ENCODE peak calls at places on chromosomes 5 and 9, in eight cellular contexts. W, B, F, D, I, K, P and C are unnamed samples.

GRCh38 chr5:122144236-122144635 is 14.9 kb downstream of the ZNF474 start:
- DNase-seq in W (no peak), B (no peak), F (no peak), D (no peak), I (no peak), K (no peak), P (no peak), C (no peak)

GRCh38 chr9:95511232-95511951 is 5.4 kb downstream of the PTCH1 start:
- DNase-seq in W (peak), B (peak), F (no peak), D (peak), I (peak), K (peak), P (no peak), C (peak)

GRCh38 chr5:151742870-151743294 is 15.5 kb downstream of the ATOX1 start:
- DNase-seq in W (no peak), B (peak), F (peak), D (peak), I (peak), K (peak), P (no peak), C (no peak)

GRCh38 chr5:1570975-1571374 is 47.2 kb upstream of the LPCAT1 start:
- DNase-seq in W (no peak), B (peak), F (no peak), D (no peak), I (no peak), K (no peak), P (no peak), C (peak)

GRCh38 chr5:127254729-127255284 is 35.8 kb upstream of the MEGF10 start:
- DNase-seq in W (no peak), B (no peak), F (no peak), D (no peak), I (no peak), K (no peak), P (no peak), C (peak)

GRCh38 chr9:2093920-2094597 is 78.9 kb downstream of the SMARCA2 start:
- DNase-seq in W (peak), B (no peak), F (no peak), D (peak), I (peak), K (peak), P (no peak), C (no peak)

GRCh38 chr5:151186538-151186937 is 29.0 kb upstream of the ANXA6 start:
- DNase-seq in W (no peak), B (no peak), F (no peak), D (no peak), I (no peak), K (no peak), P (no peak), C (no peak)

GRCh38 chr5:150138551-150139265 is 16.9 kb downstream of the PDGFRB start:
- DNase-seq in W (no peak), B (no peak), F (peak), D (peak), I (no peak), K (peak), P (peak), C (no peak)

GRCh38 chr9:114592356-114592755 is 4.8 kb downstream of the ATP6V1G1 start:
- DNase-seq in W (no peak), B (peak), F (no peak), D (no peak), I (no peak), K (peak), P (no peak), C (no peak)

GRCh38 chr5:158832736-158833135 is 267.0 kb downstream of the EBF1 start:
- DNase-seq in W (no peak), B (no peak), F (no peak), D (no peak), I (no peak), K (no peak), P (no peak), C (no peak)

GRCh38 chr5:136763548-136763947 is 398.2 kb upstream of the TRPC7 start:
- DNase-seq in W (no peak), B (no peak), F (no peak), D (no peak), I (no peak), K (no peak), P (no peak), C (no peak)

GRCh38 chr5:167814828-167815227 is 476.6 kb upstream of the WWC1 start:
- DNase-seq in W (no peak), B (no peak), F (no peak), D (no peak), I (no peak), K (peak), P (no peak), C (peak)

GRCh38 chr5:151773979-151774378 is 2.2 kb downstream of the G3BP1 start:
- DNase-seq in W (no peak), B (no peak), F (no peak), D (no peak), I (no peak), K (no peak), P (no peak), C (no peak)

GRCh38 chr9:120099064-120099463 is 480.9 kb downstream of the CDK5RAP2 start:
- DNase-seq in W (no peak), B (no peak), F (no peak), D (no peak), I (no peak), K (no peak), P (no peak), C (no peak)

GRCh38 chr5:141465351-141465750 is 10.4 kb upstream of the PCDHGC3 start:
- DNase-seq in W (no peak), B (no peak), F (no peak), D (no peak), I (no peak), K (no peak), P (no peak), C (no peak)

DNA sequence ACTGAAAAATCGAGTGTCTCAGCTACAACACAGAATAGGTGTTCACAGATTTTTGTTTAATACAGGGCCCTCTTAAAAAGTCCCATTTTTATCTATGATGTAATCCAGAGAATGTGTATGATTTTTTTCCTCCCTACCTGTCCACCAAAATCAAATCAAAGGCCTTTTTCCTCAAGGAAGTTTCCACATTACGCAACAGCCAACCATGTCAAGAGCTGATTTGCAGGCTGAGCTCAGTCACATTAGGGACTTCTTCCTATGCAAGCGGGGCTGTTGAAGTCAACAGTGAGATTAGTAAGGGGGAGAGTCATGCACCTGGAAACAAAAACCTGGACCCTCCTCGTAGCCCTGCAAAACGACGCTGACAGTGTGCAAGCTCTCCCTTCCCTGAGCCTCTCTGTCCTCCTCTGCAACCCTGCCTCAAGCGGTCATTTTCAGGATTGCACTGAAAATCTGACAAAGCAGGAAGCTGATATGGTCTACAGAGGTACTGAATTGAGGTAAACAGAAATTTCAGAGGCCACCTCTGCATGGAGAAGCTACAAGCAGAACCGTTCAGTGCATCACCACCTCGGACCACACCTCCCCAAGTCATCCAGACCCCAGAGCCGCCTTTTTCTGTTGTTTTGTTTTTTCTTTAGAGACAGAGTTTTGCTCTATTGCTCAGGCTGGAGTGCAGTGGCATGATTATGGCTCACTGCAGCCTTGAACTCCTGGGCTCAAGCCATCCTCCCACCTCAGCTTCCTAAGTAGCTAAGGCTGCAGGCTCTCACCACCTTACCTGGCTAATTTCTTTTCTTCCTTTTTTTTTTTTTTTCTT is 13.7 kb upstream of the SFXN1 start:
- DNase-seq in W (no peak), B (peak), F (no peak), D (peak), I (peak), K (peak), P (no peak), C (no peak)
- H3K27ac ChIP-seq in W (no peak), B (no peak), F (no peak), D (no peak), I (no peak), K (no peak), P (no peak), C (no peak)

DNA sequence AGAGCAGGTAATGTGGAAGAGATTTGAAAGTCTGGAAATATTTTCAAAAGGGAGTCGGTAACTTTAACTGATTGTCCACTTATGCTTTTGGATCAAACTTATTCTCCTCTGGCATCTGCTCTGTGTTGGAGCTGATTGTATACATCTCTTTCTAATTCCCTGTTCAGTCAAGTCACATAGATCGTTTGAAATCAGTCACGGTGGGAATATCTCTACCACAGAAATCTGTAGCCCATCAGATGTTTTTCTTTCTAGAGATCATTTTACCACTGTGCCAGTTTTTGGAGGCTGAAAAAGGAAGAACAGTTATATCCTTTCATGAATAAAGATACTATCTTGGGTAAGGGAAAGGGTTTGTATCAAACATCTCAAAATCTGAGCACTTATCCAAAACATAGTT is 1853.3 kb downstream of the EFNA5 start:
- DNase-seq in W (no peak), B (no peak), F (no peak), D (no peak), I (no peak), K (no peak), P (no peak), C (no peak)
- H3K27ac ChIP-seq in W (no peak), B (no peak), F (no peak), D (no peak), I (no peak), K (no peak), P (no peak), C (no peak)

DNA sequence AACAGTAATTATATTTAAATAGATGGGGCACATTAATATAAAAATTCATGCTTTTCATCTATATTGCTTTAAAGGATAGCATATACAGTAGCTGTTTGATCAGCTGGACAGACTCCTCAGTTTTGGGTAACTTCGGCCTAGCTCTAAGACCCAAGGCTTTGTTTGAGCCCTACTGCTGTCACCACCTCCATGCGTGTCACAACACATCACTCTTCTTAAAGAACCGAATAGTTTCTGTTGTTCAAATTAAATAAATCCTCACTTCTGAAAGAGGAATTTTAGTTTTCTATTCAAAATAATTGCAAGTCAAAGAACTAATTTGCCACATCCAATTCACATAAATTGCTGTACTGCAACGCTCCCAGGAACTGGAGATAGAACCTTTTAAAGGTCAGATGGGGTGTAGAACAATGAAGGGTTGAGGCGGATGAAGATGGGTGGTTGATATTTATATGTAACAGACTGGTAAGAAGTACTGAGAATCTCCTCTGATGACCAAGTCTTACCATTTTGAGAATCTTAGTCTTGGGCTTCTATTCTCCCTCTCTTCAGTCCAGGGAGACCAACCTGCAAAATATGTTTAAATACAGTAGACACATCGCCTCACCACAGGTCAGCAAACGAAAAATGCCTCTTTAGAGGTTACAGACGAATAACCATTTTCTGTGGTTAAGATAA is 1.6 kb downstream of the NREP start:
- DNase-seq in W (no peak), B (no peak), F (no peak), D (no peak), I (no peak), K (no peak), P (no peak), C (no peak)
- H3K27ac ChIP-seq in W (no peak), B (peak), F (no peak), D (peak), I (no peak), K (peak), P (no peak), C (no peak)

GRCh38 chr5:139138790-139139189 is 59.4 kb downstream of the SIL1 start:
- DNase-seq in W (peak), B (no peak), F (no peak), D (peak), I (peak), K (peak), P (peak), C (no peak)
- H3K27ac ChIP-seq in W (no peak), B (peak), F (peak), D (no peak), I (peak), K (no peak), P (peak), C (no peak)

DNA sequence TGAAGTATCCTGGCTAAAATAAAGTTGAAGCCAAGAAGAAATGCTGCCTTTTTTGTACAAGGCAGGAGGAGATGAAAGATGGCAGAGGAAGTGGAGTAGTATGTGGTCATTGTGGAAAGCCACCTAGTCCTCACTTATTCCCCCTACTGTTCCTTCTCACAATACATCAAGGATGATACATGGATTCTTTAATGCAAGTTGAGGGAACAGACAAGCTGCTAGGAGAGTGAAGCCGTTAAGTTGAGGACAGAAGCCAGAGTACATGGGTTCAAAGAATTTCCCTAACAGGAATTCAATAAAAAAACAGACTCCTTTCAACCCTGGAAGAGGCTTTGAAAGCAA is 73.8 kb downstream of the MRPS27 start:
- DNase-seq in W (no peak), B (no peak), F (no peak), D (peak), I (no peak), K (no peak), P (no peak), C (no peak)
- H3K27ac ChIP-seq in W (no peak), B (peak), F (peak), D (peak), I (peak), K (peak), P (peak), C (no peak)

DNA sequence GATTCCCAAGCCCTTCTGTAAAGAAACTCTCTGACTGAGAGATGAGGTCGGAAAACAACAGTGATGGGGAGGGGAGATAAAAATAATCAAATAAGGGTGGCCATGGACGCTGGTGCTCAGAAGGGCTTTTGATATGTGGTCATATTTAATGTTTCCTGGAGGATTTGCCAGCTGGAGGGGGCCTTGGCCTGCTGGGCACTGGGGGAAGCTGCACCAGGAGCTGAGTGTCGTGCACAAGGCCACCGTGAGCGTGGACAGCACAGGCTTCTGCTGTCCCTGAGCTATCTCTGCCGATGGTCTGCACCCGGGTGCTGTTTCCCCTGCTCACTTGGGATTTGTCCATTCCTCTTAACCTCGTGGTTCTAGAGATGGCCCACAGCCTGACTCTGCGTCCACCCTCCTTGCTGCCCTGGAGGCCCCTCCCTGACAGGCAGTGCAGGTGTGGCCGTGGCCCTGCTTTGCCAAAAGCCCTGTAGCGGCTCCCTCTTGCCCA is 24.0 kb downstream of the NEURL1B start:
- DNase-seq in W (no peak), B (no peak), F (no peak), D (no peak), I (no peak), K (no peak), P (peak), C (no peak)
- H3K27ac ChIP-seq in W (peak), B (peak), F (peak), D (peak), I (no peak), K (no peak), P (no peak), C (no peak)

GRCh38 chr9:37575511-37575914 is 667 bp downstream of the FBXO10 start:
- DNase-seq in W (no peak), B (peak), F (no peak), D (peak), I (no peak), K (peak), P (no peak), C (no peak)
- H3K27ac ChIP-seq in W (peak), B (peak), F (peak), D (peak), I (peak), K (peak), P (no peak), C (peak)